ENCODE peak calls at places on chromosomes 12 and 14, in six cellular contexts. One of them, this sample, is unnamed.

GRCh38 chr14:99246536-99247083 is 25.4 kb downstream of the BCL11B start:
- DNase-seq in nephron progenitor cell: no peak
- DNase-seq in cardiac fibroblast: no peak
- DNase-seq in GM10248: no peak
- DNase-seq in mesothelial cell of epicardium: no peak
- DNase-seq in upper lobe of left lung: no peak
- DNase-seq in this sample: no peak

GRCh38 chr12:578743-579449 is 84.3 kb downstream of the NINJ2 start:
- DNase-seq in mesothelial cell of epicardium: no peak
- DNase-seq in upper lobe of left lung: peak
- DNase-seq in GM10248: no peak
- DNase-seq in nephron progenitor cell: no peak
- DNase-seq in cardiac fibroblast: no peak
- DNase-seq in this sample: no peak

GRCh38 chr14:77892381-77892871 is 92.5 kb downstream of the ADCK1 start:
- DNase-seq in upper lobe of left lung: no peak
- DNase-seq in cardiac fibroblast: peak
- DNase-seq in nephron progenitor cell: no peak
- DNase-seq in mesothelial cell of epicardium: no peak
- DNase-seq in GM10248: no peak
- DNase-seq in this sample: no peak

GRCh38 chr12:111089616-111090015 is 169.2 kb upstream of the MYL2 start:
- DNase-seq in mesothelial cell of epicardium: no peak
- DNase-seq in cardiac fibroblast: no peak
- DNase-seq in upper lobe of left lung: no peak
- DNase-seq in GM10248: no peak
- DNase-seq in nephron progenitor cell: no peak
- DNase-seq in this sample: no peak

GRCh38 chr12:106139422-106140141 is 828 bp upstream of the NUAK1 start:
- DNase-seq in nephron progenitor cell: peak
- DNase-seq in GM10248: peak
- DNase-seq in upper lobe of left lung: peak
- DNase-seq in cardiac fibroblast: peak
- DNase-seq in mesothelial cell of epicardium: peak
- DNase-seq in this sample: peak

GRCh38 chr12:15497621-15498285 is 175.4 kb downstream of the PTPRO start:
- DNase-seq in cardiac fibroblast: no peak
- DNase-seq in GM10248: no peak
- DNase-seq in nephron progenitor cell: no peak
- DNase-seq in upper lobe of left lung: no peak
- DNase-seq in mesothelial cell of epicardium: no peak
- DNase-seq in this sample: no peak

GRCh38 chr12:14884458-14884878 is 1.2 kb downstream of the MGP start:
- DNase-seq in upper lobe of left lung: peak
- DNase-seq in mesothelial cell of epicardium: peak
- DNase-seq in cardiac fibroblast: peak
- DNase-seq in nephron progenitor cell: no peak
- DNase-seq in GM10248: peak
- DNase-seq in this sample: peak

GRCh38 chr12:112996501-112996900 is 18.2 kb downstream of the OAS2 start:
- DNase-seq in upper lobe of left lung: no peak
- DNase-seq in GM10248: no peak
- DNase-seq in mesothelial cell of epicardium: no peak
- DNase-seq in cardiac fibroblast: no peak
- DNase-seq in nephron progenitor cell: no peak
- DNase-seq in this sample: no peak

GRCh38 chr14:105925615-105926414 is 399.4 kb downstream of the TMEM121 start:
- DNase-seq in mesothelial cell of epicardium: no peak
- DNase-seq in upper lobe of left lung: no peak
- DNase-seq in GM10248: no peak
- DNase-seq in cardiac fibroblast: no peak
- DNase-seq in nephron progenitor cell: no peak
- DNase-seq in this sample: no peak

GRCh38 chr14:33475623-33476022 is 475.3 kb downstream of the EGLN3 start:
- DNase-seq in upper lobe of left lung: no peak
- DNase-seq in cardiac fibroblast: peak
- DNase-seq in mesothelial cell of epicardium: no peak
- DNase-seq in GM10248: no peak
- DNase-seq in nephron progenitor cell: peak
- DNase-seq in this sample: peak

GRCh38 chr12:31363826-31364225 is 37.9 kb upstream of the SINHCAF start:
- DNase-seq in upper lobe of left lung: no peak
- DNase-seq in cardiac fibroblast: no peak
- DNase-seq in GM10248: no peak
- DNase-seq in nephron progenitor cell: peak
- DNase-seq in mesothelial cell of epicardium: no peak
- DNase-seq in this sample: no peak

GRCh38 chr14:73231874-73232851 is 5.1 kb upstream of the PAPLN start:
- DNase-seq in cardiac fibroblast: no peak
- DNase-seq in nephron progenitor cell: peak
- DNase-seq in mesothelial cell of epicardium: no peak
- DNase-seq in upper lobe of left lung: no peak
- DNase-seq in GM10248: peak
- DNase-seq in this sample: peak

GRCh38 chr12:131894981-131895639 is 688 bp downstream of the ULK1 start:
- DNase-seq in mesothelial cell of epicardium: no peak
- DNase-seq in GM10248: no peak
- DNase-seq in upper lobe of left lung: no peak
- DNase-seq in cardiac fibroblast: peak
- DNase-seq in nephron progenitor cell: peak
- DNase-seq in this sample: no peak

GRCh38 chr12:23929906-23930305 is 19.6 kb downstream of the SOX5 start:
- DNase-seq in nephron progenitor cell: no peak
- DNase-seq in GM10248: no peak
- DNase-seq in upper lobe of left lung: no peak
- DNase-seq in mesothelial cell of epicardium: no peak
- DNase-seq in cardiac fibroblast: no peak
- DNase-seq in this sample: no peak

GRCh38 chr12:46185686-46186085 is 83.2 kb downstream of the SLC38A1 start:
- DNase-seq in mesothelial cell of epicardium: no peak
- DNase-seq in upper lobe of left lung: no peak
- DNase-seq in GM10248: no peak
- DNase-seq in cardiac fibroblast: no peak
- DNase-seq in nephron progenitor cell: no peak
- DNase-seq in this sample: no peak

GRCh38 chr12:14853966-14854365 is 10.6 kb upstream of the ART4 start:
- DNase-seq in upper lobe of left lung: no peak
- DNase-seq in cardiac fibroblast: no peak
- DNase-seq in mesothelial cell of epicardium: no peak
- DNase-seq in nephron progenitor cell: no peak
- DNase-seq in GM10248: no peak
- DNase-seq in this sample: no peak

GRCh38 chr12:82517027-82517426 is 158.7 kb downstream of the METTL25 start:
- DNase-seq in upper lobe of left lung: no peak
- DNase-seq in GM10248: peak
- DNase-seq in nephron progenitor cell: no peak
- DNase-seq in mesothelial cell of epicardium: no peak
- DNase-seq in cardiac fibroblast: peak
- DNase-seq in this sample: peak

GRCh38 chr12:13250416-13250815 is 53.9 kb downstream of the EMP1 start:
- DNase-seq in mesothelial cell of epicardium: no peak
- DNase-seq in cardiac fibroblast: peak
- DNase-seq in nephron progenitor cell: no peak
- DNase-seq in upper lobe of left lung: no peak
- DNase-seq in GM10248: no peak
- DNase-seq in this sample: peak

GRCh38 chr14:58663494-58664111 is 25.8 kb downstream of the DACT1 start:
- DNase-seq in upper lobe of left lung: no peak
- DNase-seq in mesothelial cell of epicardium: no peak
- DNase-seq in GM10248: no peak
- DNase-seq in nephron progenitor cell: no peak
- DNase-seq in cardiac fibroblast: peak
- DNase-seq in this sample: no peak

GRCh38 chr12:39144613-39145061 is 239.2 kb upstream of the CPNE8 start:
- DNase-seq in nephron progenitor cell: no peak
- DNase-seq in cardiac fibroblast: no peak
- DNase-seq in GM10248: no peak
- DNase-seq in upper lobe of left lung: no peak
- DNase-seq in mesothelial cell of epicardium: no peak
- DNase-seq in this sample: no peak

GRCh38 chr12:54216580-54217308 is 28.0 kb upstream of the SMUG1 start:
- DNase-seq in GM10248: peak
- DNase-seq in mesothelial cell of epicardium: peak
- DNase-seq in cardiac fibroblast: peak
- DNase-seq in upper lobe of left lung: peak
- DNase-seq in nephron progenitor cell: peak
- DNase-seq in this sample: peak

GRCh38 chr12:6942331-6942665 is 1.3 kb upstream of the RNU7-1 start:
- DNase-seq in cardiac fibroblast: no peak
- DNase-seq in mesothelial cell of epicardium: no peak
- DNase-seq in GM10248: no peak
- DNase-seq in nephron progenitor cell: no peak
- DNase-seq in upper lobe of left lung: no peak
- DNase-seq in this sample: no peak

GRCh38 chr14:103668117-103668516 is 39.1 kb downstream of the KLC1 start:
- DNase-seq in mesothelial cell of epicardium: no peak
- DNase-seq in nephron progenitor cell: no peak
- DNase-seq in cardiac fibroblast: no peak
- DNase-seq in GM10248: no peak
- DNase-seq in upper lobe of left lung: no peak
- DNase-seq in this sample: no peak

GRCh38 chr12:69844416-69844815 is 19.4 kb downstream of the MYRFL start:
- DNase-seq in upper lobe of left lung: no peak
- DNase-seq in GM10248: no peak
- DNase-seq in nephron progenitor cell: no peak
- DNase-seq in cardiac fibroblast: no peak
- DNase-seq in mesothelial cell of epicardium: no peak
- DNase-seq in this sample: no peak

DNA sequence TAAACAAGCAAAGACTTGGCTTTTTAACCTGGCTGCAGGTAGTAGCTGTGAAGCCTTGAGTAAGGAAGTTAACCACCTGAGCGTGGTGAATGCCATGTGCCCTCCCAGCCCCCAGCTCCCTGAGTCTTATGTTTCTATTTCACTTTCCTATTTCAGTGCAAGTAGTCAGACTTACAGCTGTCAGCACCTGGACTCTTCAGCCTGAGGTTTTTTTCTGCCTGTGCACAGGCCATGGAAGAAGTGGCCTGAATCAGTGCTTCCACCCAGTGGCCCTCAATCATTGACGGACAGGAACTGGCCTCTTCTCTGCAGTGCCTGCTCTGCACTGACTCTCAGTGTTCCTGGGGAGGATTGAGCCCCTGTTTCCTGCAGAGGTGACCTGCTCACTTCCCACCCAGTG is 796.4 kb downstream of the MED13L start:
- DNase-seq in upper lobe of left lung: no peak
- DNase-seq in cardiac fibroblast: no peak
- DNase-seq in GM10248: no peak
- DNase-seq in mesothelial cell of epicardium: no peak
- DNase-seq in nephron progenitor cell: no peak
- DNase-seq in this sample: no peak
- TF ChIP-seq CTCF in upper lobe of left lung: no peak
- TF ChIP-seq CTCF in cardiac fibroblast: no peak
- TF ChIP-seq CTCF in GM10248: no peak
- TF ChIP-seq CTCF in mesothelial cell of epicardium: no peak
- TF ChIP-seq CTCF in nephron progenitor cell: no peak
- TF ChIP-seq CTCF in this sample: no peak

GRCh38 chr14:45650754-45651153 is 397.8 kb upstream of the MIS18BP1 start:
- DNase-seq in GM10248: no peak
- DNase-seq in mesothelial cell of epicardium: no peak
- DNase-seq in cardiac fibroblast: no peak
- DNase-seq in nephron progenitor cell: no peak
- DNase-seq in upper lobe of left lung: no peak
- DNase-seq in this sample: no peak
- TF ChIP-seq CTCF in GM10248: no peak
- TF ChIP-seq CTCF in mesothelial cell of epicardium: no peak
- TF ChIP-seq CTCF in cardiac fibroblast: peak
- TF ChIP-seq CTCF in nephron progenitor cell: no peak
- TF ChIP-seq CTCF in upper lobe of left lung: no peak
- TF ChIP-seq CTCF in this sample: no peak

GRCh38 chr14:22657861-22658260 is 13.7 kb upstream of the OR6J1 start:
- DNase-seq in cardiac fibroblast: peak
- DNase-seq in upper lobe of left lung: no peak
- DNase-seq in mesothelial cell of epicardium: no peak
- DNase-seq in GM10248: peak
- DNase-seq in nephron progenitor cell: no peak
- DNase-seq in this sample: no peak
- TF ChIP-seq CTCF in cardiac fibroblast: peak
- TF ChIP-seq CTCF in upper lobe of left lung: peak
- TF ChIP-seq CTCF in mesothelial cell of epicardium: no peak
- TF ChIP-seq CTCF in GM10248: peak
- TF ChIP-seq CTCF in nephron progenitor cell: no peak
- TF ChIP-seq CTCF in this sample: no peak

GRCh38 chr14:45715946-45716345 is 462.9 kb upstream of the MIS18BP1 start:
- DNase-seq in upper lobe of left lung: no peak
- DNase-seq in mesothelial cell of epicardium: no peak
- DNase-seq in cardiac fibroblast: no peak
- DNase-seq in GM10248: no peak
- DNase-seq in nephron progenitor cell: no peak
- DNase-seq in this sample: no peak

DNA sequence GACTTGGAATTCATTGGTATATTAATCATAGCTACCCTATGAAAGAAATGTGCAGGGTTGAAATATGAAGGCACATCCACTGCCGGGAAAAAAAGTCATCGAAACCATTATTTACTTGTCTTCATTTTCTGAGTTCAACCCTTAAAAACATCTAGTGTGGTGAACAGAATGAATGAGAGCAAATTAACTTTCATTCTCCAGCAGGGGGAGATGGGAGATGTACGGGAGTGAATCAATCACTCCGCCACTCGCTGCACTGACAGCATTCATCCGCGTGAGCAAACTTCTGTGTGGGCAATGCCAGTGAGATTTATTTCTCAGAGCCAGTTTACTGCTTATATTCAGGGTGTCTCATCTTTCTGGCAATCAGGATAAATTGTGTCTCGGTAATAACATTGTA is 463.5 kb upstream of the MIS18BP1 start:
- DNase-seq in GM10248: no peak
- DNase-seq in cardiac fibroblast: peak
- DNase-seq in upper lobe of left lung: no peak
- DNase-seq in nephron progenitor cell: peak
- DNase-seq in mesothelial cell of epicardium: no peak
- DNase-seq in this sample: no peak
- TF ChIP-seq CTCF in GM10248: no peak
- TF ChIP-seq CTCF in cardiac fibroblast: no peak
- TF ChIP-seq CTCF in upper lobe of left lung: no peak
- TF ChIP-seq CTCF in nephron progenitor cell: peak
- TF ChIP-seq CTCF in mesothelial cell of epicardium: peak
- TF ChIP-seq CTCF in this sample: no peak

This sample was measured in Calu3.